ENCODE peak calls at places on chromosomes 5 and 9, in eight cellular contexts. H is COR-L47; N is NCI-H748 treated with DMSO at 0.1 percent for 48 hours; Y is NCI-H1694 treated with DMSO at 0.1 percent for 48 hours; F is NCI-H1105 treated with DMSO at 0.1 percent for 48 hours; W is NCI-H345; D is IMR-90; O is effector memory CD4-positive, alpha-beta T cell. A is an unnamed sample.

GRCh38 chr9:27426717-27427645 is 97.1 kb upstream of the IFNK start:
- DNase-seq in H (peak; percentile 49), N (no peak), Y (no peak), F (no peak), W (peak; percentile 84), D (peak; percentile 18), O (no peak), A (no peak)

GRCh38 chr5:36502608-36503007 is 103.8 kb upstream of the SLC1A3 start:
- DNase-seq in H (no peak), N (no peak), Y (no peak), F (no peak), W (no peak), D (peak; percentile 82), O (no peak), A (no peak)

GRCh38 chr5:11329676-11330075 is 568.6 kb upstream of the DAP start:
- DNase-seq in H (no peak), N (no peak), Y (no peak), F (no peak), W (no peak), D (no peak), O (no peak), A (no peak)

GRCh38 chr9:36862206-36863145 is 171.6 kb downstream of the PAX5 start:
- DNase-seq in H (peak; percentile 14), N (no peak), Y (no peak), F (no peak), W (peak; percentile 24), D (peak; percentile 35), O (no peak), A (no peak)

GRCh38 chr5:2569774-2570542 is 181.5 kb downstream of the IRX2 start:
- DNase-seq in H (no peak), N (no peak), Y (no peak), F (no peak), W (no peak), D (no peak), O (no peak), A (no peak)

GRCh38 chr5:6253281-6253680 is 125.1 kb downstream of the MED10 start:
- DNase-seq in H (no peak), N (no peak), Y (no peak), F (no peak), W (no peak), D (no peak), O (no peak), A (no peak)

GRCh38 chr5:91332267-91333044 is 50.7 kb downstream of the ARRDC3 start:
- DNase-seq in H (no peak), N (no peak), Y (no peak), F (no peak), W (no peak), D (peak; percentile 80), O (no peak), A (no peak)

GRCh38 chr5:135222771-135223170 is 176.3 kb downstream of the MACROH2A1 start:
- DNase-seq in H (no peak), N (no peak), Y (no peak), F (no peak), W (no peak), D (no peak), O (no peak), A (no peak)

GRCh38 chr9:130536594-130537215 is 42.7 kb upstream of the FUBP3 start:
- DNase-seq in H (no peak), N (peak; percentile 5), Y (no peak), F (no peak), W (no peak), D (no peak), O (no peak), A (no peak)

GRCh38 chr5:72508241-72509170 is 1.3 kb upstream of the ZNF366 start:
- DNase-seq in H (no peak), N (no peak), Y (no peak), F (no peak), W (no peak), D (no peak), O (no peak), A (no peak)

GRCh38 chr5:150637245-150638052 is 3.0 kb upstream of the SYNPO start:
- DNase-seq in H (no peak), N (no peak), Y (no peak), F (no peak), W (no peak), D (peak; percentile 95), O (no peak), A (no peak)

GRCh38 chr9:93068956-93069355 is 10.5 kb downstream of the SUSD3 start:
- DNase-seq in H (no peak), N (no peak), Y (no peak), F (no peak), W (no peak), D (no peak), O (no peak), A (no peak)

GRCh38 chr5:55450050-55450765 is 84.6 kb downstream of the PLPP1 start:
- DNase-seq in H (no peak), N (no peak), Y (no peak), F (no peak), W (no peak), D (peak; percentile 53), O (no peak), A (no peak)

GRCh38 chr5:120852222-120852860 is 388.2 kb downstream of the PRR16 start:
- DNase-seq in H (no peak), N (no peak), Y (no peak), F (no peak), W (no peak), D (no peak), O (no peak), A (no peak)

GRCh38 chr5:136364307-136364706 is 1.0 kb downstream of the TRPC7 start:
- DNase-seq in H (no peak), N (no peak), Y (no peak), F (peak; percentile 0), W (peak; percentile 3), D (no peak), O (no peak), A (no peak)

GRCh38 chr5:143113461-143113860 is 290.0 kb downstream of the NR3C1 start:
- DNase-seq in H (no peak), N (no peak), Y (no peak), F (no peak), W (no peak), D (no peak), O (no peak), A (no peak)

GRCh38 chr9:71819115-71819739 is 50.9 kb upstream of the CEMIP2 start:
- DNase-seq in H (peak; percentile 34), N (no peak), Y (peak; percentile 7), F (peak; percentile 8), W (peak; percentile 30), D (peak; percentile 39), O (no peak), A (peak; percentile 44)

GRCh38 chr9:93183663-93184438 is at the start of gene WNK2:
- DNase-seq in H (peak; percentile 52), N (no peak), Y (no peak), F (peak; percentile 56), W (peak; percentile 53), D (no peak), O (peak; percentile 17), A (peak; percentile 46)

GRCh38 chr5:145689235-145689634 is 145.9 kb downstream of the PRELID2 start:
- DNase-seq in H (no peak), N (no peak), Y (no peak), F (no peak), W (no peak), D (no peak), O (no peak), A (no peak)

GRCh38 chr5:109855056-109855455 is 165.3 kb downstream of the MAN2A1 start:
- DNase-seq in H (no peak), N (no peak), Y (no peak), F (no peak), W (no peak), D (no peak), O (no peak), A (no peak)

GRCh38 chr9:111187376-111187775 is 142.6 kb downstream of the OR2K2 start:
- DNase-seq in H (no peak), N (no peak), Y (no peak), F (no peak), W (no peak), D (no peak), O (no peak), A (no peak)

GRCh38 chr5:72412283-72413055 is 92.3 kb downstream of the PTCD2 start:
- DNase-seq in H (no peak), N (no peak), Y (no peak), F (no peak), W (no peak), D (peak; percentile 65), O (no peak), A (no peak)

A was measured in CD8-positive, alpha-beta memory T cell.